ENCODE peak calls at places on chromosomes 16 and 17, in five cellular contexts. One of them, this sample, is unnamed. For H3K27me3, the result is how much of the 10 kb centered on the place peaks cover.

GRCh38 chr16:84547539-84548058 is 43.1 kb upstream of the MEAK7 start:
- DNase-seq in transverse colon: no peak
- DNase-seq in gastrocnemius medialis: no peak
- DNase-seq in tibial nerve: no peak
- DNase-seq in stomach: no peak
- DNase-seq in this sample: no peak

GRCh38 chr16:80665356-80665755 is 124.6 kb downstream of the DYNLRB2 start:
- DNase-seq in transverse colon: no peak
- DNase-seq in tibial nerve: no peak
- DNase-seq in gastrocnemius medialis: no peak
- DNase-seq in stomach: no peak
- DNase-seq in this sample: no peak

GRCh38 chr17:11644265-11645212 is 46.3 kb downstream of the DNAH9 start:
- DNase-seq in stomach: peak
- DNase-seq in transverse colon: peak
- DNase-seq in gastrocnemius medialis: peak
- DNase-seq in tibial nerve: peak
- DNase-seq in this sample: no peak

GRCh38 chr17:17039911-17040310 is 2.3 kb upstream of the MPRIP start:
- DNase-seq in gastrocnemius medialis: no peak
- DNase-seq in tibial nerve: no peak
- DNase-seq in stomach: no peak
- DNase-seq in transverse colon: no peak
- DNase-seq in this sample: no peak

GRCh38 chr17:64318068-64318467 is 55.0 kb upstream of the TEX2 start:
- DNase-seq in stomach: no peak
- DNase-seq in gastrocnemius medialis: no peak
- DNase-seq in transverse colon: no peak
- DNase-seq in tibial nerve: no peak
- DNase-seq in this sample: no peak

GRCh38 chr17:6514371-6514770 is 42.0 kb downstream of the PITPNM3 start:
- DNase-seq in stomach: no peak
- DNase-seq in tibial nerve: no peak
- DNase-seq in gastrocnemius medialis: no peak
- DNase-seq in transverse colon: no peak
- DNase-seq in this sample: no peak

GRCh38 chr17:81902023-81902652 is at the start of gene NPB:
- DNase-seq in transverse colon: no peak
- DNase-seq in stomach: peak
- DNase-seq in gastrocnemius medialis: no peak
- DNase-seq in tibial nerve: no peak
- DNase-seq in this sample: no peak

GRCh38 chr17:55769625-55770000 is 18.8 kb downstream of the PCTP start:
- DNase-seq in transverse colon: peak
- DNase-seq in tibial nerve: no peak
- DNase-seq in gastrocnemius medialis: peak
- DNase-seq in stomach: no peak
- DNase-seq in this sample: no peak

GRCh38 chr17:45844695-45845375 is at the start of gene SPPL2C:
- DNase-seq in stomach: no peak
- DNase-seq in gastrocnemius medialis: no peak
- DNase-seq in transverse colon: no peak
- DNase-seq in tibial nerve: no peak
- DNase-seq in this sample: no peak

GRCh38 chr16:83116274-83116892 is 489.6 kb downstream of the CDH13 start:
- DNase-seq in transverse colon: no peak
- DNase-seq in gastrocnemius medialis: no peak
- DNase-seq in stomach: no peak
- DNase-seq in tibial nerve: no peak
- DNase-seq in this sample: no peak

GRCh38 chr17:46003907-46004748 is 5.1 kb downstream of the STH start:
- DNase-seq in gastrocnemius medialis: no peak
- DNase-seq in tibial nerve: no peak
- DNase-seq in transverse colon: peak
- DNase-seq in stomach: peak
- DNase-seq in this sample: peak

GRCh38 chr17:74569392-74570003 is 2.2 kb upstream of the CD300H start:
- DNase-seq in transverse colon: peak
- DNase-seq in stomach: peak
- DNase-seq in gastrocnemius medialis: no peak
- DNase-seq in tibial nerve: no peak
- DNase-seq in this sample: peak

GRCh38 chr17:4987767-4988083 is 250 bp upstream of the CAMTA2 start:
- DNase-seq in gastrocnemius medialis: no peak
- DNase-seq in tibial nerve: no peak
- DNase-seq in transverse colon: no peak
- DNase-seq in stomach: no peak
- DNase-seq in this sample: no peak

DNA sequence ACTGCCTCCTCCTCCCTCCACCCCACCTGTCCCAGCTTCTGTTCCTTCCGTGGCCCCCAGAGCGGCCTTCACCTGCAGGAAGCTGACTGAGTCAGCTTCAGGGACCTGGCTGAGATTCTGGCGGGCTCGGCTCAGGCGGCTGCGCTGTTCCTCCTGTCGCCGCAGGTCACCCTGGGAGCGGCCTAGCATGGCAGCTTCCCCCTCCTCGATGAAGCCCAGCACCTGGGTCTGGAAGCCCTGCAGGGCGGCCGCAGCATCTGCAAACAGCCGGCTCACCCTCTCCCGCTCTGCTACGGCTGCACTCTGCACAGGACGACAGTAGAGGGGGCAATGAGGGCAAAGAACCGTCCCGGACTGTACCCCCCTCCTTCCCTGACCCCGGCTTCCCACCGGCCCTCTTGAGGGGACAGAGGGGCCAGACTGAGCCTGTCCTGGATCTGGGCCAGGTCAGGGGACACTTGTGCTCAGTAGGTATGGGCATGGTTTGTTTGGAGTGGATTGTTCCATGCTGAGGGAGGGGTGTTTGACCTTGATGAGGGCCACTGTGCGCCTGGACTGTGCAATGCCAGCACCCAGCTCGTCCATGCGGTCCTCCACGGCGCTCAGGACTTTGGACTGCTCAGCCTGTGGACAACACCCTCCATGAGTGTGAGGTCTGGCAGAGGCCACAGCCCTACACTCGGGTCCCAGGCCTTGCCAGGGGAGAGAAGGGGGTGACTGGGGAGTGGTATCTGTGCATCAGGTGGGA is 2.0 kb downstream of the TRIM47 start:
- DNase-seq in stomach: peak
- DNase-seq in gastrocnemius medialis: no peak
- DNase-seq in tibial nerve: no peak
- DNase-seq in transverse colon: peak
- DNase-seq in this sample: peak
- TF ChIP-seq POLR2A in stomach: no peak
- TF ChIP-seq POLR2A in gastrocnemius medialis: no peak
- TF ChIP-seq POLR2A in tibial nerve: no peak
- TF ChIP-seq POLR2A in transverse colon: peak
- TF ChIP-seq POLR2A in this sample: no peak

GRCh38 chr17:83145831-83146230 is 66.4 kb downstream of the METRNL start:
- DNase-seq in transverse colon: no peak
- DNase-seq in gastrocnemius medialis: no peak
- DNase-seq in tibial nerve: no peak
- DNase-seq in stomach: no peak
- DNase-seq in this sample: no peak
- H3K27me3 ChIP-seq in transverse colon: under half
- H3K27me3 ChIP-seq in gastrocnemius medialis: under half
- H3K27me3 ChIP-seq in tibial nerve: under half
- H3K27me3 ChIP-seq in stomach: under half
- H3K27me3 ChIP-seq in this sample: under half

DNA sequence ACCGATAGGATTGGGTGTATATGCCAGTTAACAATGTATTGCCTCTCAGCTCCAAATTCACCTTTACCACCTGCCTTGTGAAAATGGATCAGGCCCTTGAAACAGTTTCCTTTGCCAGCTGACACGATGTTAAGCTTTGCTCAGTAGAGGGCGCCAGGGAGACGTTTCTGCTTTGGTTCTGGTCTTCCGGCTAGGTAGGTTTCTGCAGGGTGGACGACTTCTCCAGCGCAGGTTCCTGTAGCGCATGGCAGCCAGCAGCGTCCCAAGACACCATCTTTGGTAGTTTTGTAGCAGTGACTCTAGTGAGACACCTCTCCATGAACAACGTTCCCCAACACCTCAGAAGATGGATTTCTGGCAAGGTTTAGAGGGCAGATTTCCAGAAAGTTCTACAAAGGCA is 24.0 kb downstream of the SYCE1L start:
- DNase-seq in gastrocnemius medialis: no peak
- DNase-seq in tibial nerve: no peak
- DNase-seq in stomach: no peak
- DNase-seq in transverse colon: no peak
- DNase-seq in this sample: no peak
- TF ChIP-seq CTCF in gastrocnemius medialis: no peak
- TF ChIP-seq CTCF in tibial nerve: no peak
- TF ChIP-seq CTCF in stomach: no peak
- TF ChIP-seq CTCF in transverse colon: no peak
- TF ChIP-seq CTCF in this sample: no peak

GRCh38 chr17:2239170-2239551 is 64.4 kb downstream of the SMG6 start:
- DNase-seq in tibial nerve: no peak
- DNase-seq in gastrocnemius medialis: no peak
- DNase-seq in transverse colon: no peak
- DNase-seq in stomach: no peak
- DNase-seq in this sample: no peak

GRCh38 chr17:2240541-2240940 is 63.0 kb downstream of the SMG6 start:
- DNase-seq in transverse colon: no peak
- DNase-seq in tibial nerve: no peak
- DNase-seq in gastrocnemius medialis: no peak
- DNase-seq in stomach: no peak
- DNase-seq in this sample: no peak

GRCh38 chr17:2238432-2239169 is 65.0 kb downstream of the SMG6 start:
- DNase-seq in stomach: no peak
- DNase-seq in tibial nerve: no peak
- DNase-seq in gastrocnemius medialis: peak
- DNase-seq in transverse colon: peak
- DNase-seq in this sample: peak

GRCh38 chr17:2241823-2242222 is 61.8 kb downstream of the SMG6 start:
- DNase-seq in stomach: no peak
- DNase-seq in gastrocnemius medialis: no peak
- DNase-seq in tibial nerve: no peak
- DNase-seq in transverse colon: no peak
- DNase-seq in this sample: no peak

DNA sequence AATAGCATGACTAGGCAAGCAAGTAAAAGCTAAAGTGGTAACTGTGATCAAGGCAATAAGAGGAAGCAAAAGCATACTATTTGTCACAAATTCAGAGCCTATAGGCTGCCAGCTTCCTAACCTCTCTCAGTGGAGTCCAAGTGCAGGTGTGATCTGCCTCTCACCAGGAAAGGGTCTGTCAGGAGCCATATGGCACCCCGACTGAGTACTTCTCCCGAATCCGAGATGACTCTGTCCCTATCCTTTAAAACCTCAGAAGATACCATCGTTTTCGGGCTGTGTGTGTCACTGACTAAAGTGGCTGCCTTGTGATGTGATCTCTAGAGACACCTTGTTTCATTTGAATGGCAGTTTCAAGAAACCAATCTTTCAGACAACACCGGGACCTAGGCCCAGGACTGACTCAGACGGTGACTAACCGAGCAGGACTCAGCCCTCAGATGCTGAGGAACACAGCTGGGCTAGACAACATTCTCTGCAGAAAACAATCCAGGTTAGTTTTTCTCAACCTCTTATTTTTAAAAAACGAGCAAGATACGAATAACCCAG is 63.6 kb downstream of the SMG6 start:
- DNase-seq in transverse colon: peak
- DNase-seq in gastrocnemius medialis: peak
- DNase-seq in stomach: peak
- DNase-seq in tibial nerve: no peak
- DNase-seq in this sample: peak
- TF ChIP-seq POLR2A in transverse colon: no peak
- TF ChIP-seq POLR2A in gastrocnemius medialis: peak
- TF ChIP-seq POLR2A in stomach: no peak
- TF ChIP-seq POLR2A in tibial nerve: no peak
- TF ChIP-seq POLR2A in this sample: no peak

This sample was measured in heart left ventricle.